ENCODE peak calls at places on chromosome 21, in seven cellular contexts. B is lower lobe of right lung, Q is mesendoderm, K is Panc1, D is ovary, X is fibroblast of lung, I is heart left ventricle. V is an unnamed sample.

GRCh38 chr21:33152228-33153130 is 77.3 kb upstream of the IFNAR2 start:
- DNase-seq in B (no peak), Q (no peak), K (no peak), D (no peak), X (no peak), I (no peak), V (no peak)

GRCh38 chr21:32457360-32457840 is 44.9 kb downstream of the EVA1C start:
- DNase-seq in B (peak; percentile 63), Q (no peak), K (no peak), D (peak; percentile 62), X (no peak), I (peak; percentile 71), V (no peak)

GRCh38 chr21:40143822-40144525 is 276.7 kb downstream of the PCP4 start:
- DNase-seq in B (no peak), Q (peak; percentile 52), K (peak; percentile 8), D (no peak), X (peak; percentile 26), I (no peak), V (no peak)

GRCh38 chr21:16873581-16873980 is 639.3 kb upstream of the CXADR start:
- DNase-seq in B (no peak), Q (no peak), K (no peak), D (no peak), X (no peak), I (no peak), V (no peak)

GRCh38 chr21:16532841-16533240 is 803.1 kb downstream of the USP25 start:
- DNase-seq in B (no peak), Q (no peak), K (no peak), D (no peak), X (peak; percentile 62), I (no peak), V (no peak)

GRCh38 chr21:37045139-37045538 is 27.7 kb downstream of the PIGP start:
- DNase-seq in B (no peak), Q (no peak), K (no peak), D (no peak), X (no peak), I (no peak), V (peak; percentile 37)

GRCh38 chr21:37626320-37626719 is 259.7 kb downstream of the DYRK1A start:
- DNase-seq in B (no peak), Q (no peak), K (no peak), D (no peak), X (no peak), I (no peak), V (no peak)

GRCh38 chr21:37551406-37552355 is 185.1 kb downstream of the DYRK1A start:
- DNase-seq in B (peak; percentile 60), Q (no peak), K (no peak), D (peak; percentile 37), X (peak; percentile 18), I (no peak), V (no peak)

GRCh38 chr21:46421191-46421750 is 37.4 kb upstream of the DIP2A start:
- DNase-seq in B (peak; percentile 33), Q (no peak), K (no peak), D (no peak), X (no peak), I (peak; percentile 30), V (no peak)

GRCh38 chr21:46414965-46415275 is 43.8 kb upstream of the DIP2A start:
- DNase-seq in B (peak; percentile 21), Q (no peak), K (no peak), D (no peak), X (no peak), I (peak; percentile 40), V (no peak)

GRCh38 chr21:46420241-46421190 is 38.2 kb upstream of the DIP2A start:
- DNase-seq in B (peak; percentile 34), Q (no peak), K (no peak), D (no peak), X (no peak), I (peak; percentile 49), V (no peak)

GRCh38 chr21:46416551-46416950 is 42.1 kb upstream of the DIP2A start:
- DNase-seq in B (no peak), Q (no peak), K (no peak), D (no peak), X (no peak), I (peak; percentile 58), V (no peak)

GRCh38 chr21:46418265-46418946 is 40.3 kb upstream of the DIP2A start:
- DNase-seq in B (peak; percentile 33), Q (no peak), K (no peak), D (no peak), X (no peak), I (peak; percentile 17), V (no peak)
- H3K36me3 ChIP-seq in B (peaks cover 74% of the 10 kb centered on the region), Q (peaks cover 11% of the 10 kb centered on the region), K (no peaks in the 10 kb centered on the region), D (no peaks in the 10 kb centered on the region), X (peaks cover 12% of the 10 kb centered on the region), I (no peaks in the 10 kb centered on the region), V (peaks cover 24% of the 10 kb centered on the region)

DNA sequence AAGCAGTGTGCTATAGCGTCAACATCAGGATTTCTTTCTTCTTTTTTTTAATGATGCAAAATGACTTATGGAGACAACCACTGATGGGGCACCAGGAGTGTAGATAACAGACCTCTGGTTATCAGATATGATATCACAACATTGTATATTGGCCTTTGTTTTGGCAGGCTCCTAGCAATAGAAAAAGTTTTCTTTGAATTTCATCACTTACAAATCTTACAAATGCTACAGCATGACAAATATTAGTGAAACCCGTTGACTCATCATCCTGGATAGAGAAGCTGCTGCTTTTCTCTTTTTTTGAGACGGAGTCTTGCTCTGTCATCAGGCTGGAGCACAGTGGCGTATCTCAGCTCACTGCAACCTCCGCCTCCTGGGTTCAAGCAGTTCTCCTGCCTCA is 92.9 kb downstream of the LTN1 start:
- DNase-seq in B (no peak), Q (no peak), K (no peak), D (no peak), X (peak; percentile 12), I (no peak), V (no peak)
- H3K4me3 ChIP-seq in B (no peak overlapping the region), Q (no peak overlapping the region), K (no peak overlapping the region), D (no peak overlapping the region), X (no peak overlapping the region), I (no peak overlapping the region), V (no peak overlapping the region)

DNA sequence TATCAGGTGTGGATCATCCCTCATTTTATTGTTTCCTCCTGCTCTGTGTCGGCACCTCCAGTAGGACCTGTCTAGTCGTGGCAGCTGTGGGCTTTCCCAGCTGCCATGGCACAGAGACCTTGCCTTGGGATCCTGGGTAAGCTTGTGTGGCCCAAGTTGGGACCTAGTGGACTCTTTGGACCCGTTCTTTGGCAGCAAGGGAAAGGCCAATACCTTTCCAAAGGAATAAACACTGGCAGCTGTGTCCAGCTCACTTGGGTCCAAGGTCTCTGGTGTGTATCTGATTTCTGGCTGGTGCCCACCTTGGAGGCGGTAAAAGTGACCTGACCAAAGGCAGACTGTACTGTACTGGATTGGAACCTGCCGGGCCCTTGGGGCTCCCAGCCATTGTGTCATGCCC is 21.8 kb downstream of the DIP2A start:
- DNase-seq in B (no peak), Q (no peak), K (no peak), D (no peak), X (no peak), I (no peak), V (no peak)
- H3K36me3 ChIP-seq in B (peaks cover 8% of the 10 kb centered on the region), Q (no peaks in the 10 kb centered on the region), K (no peaks in the 10 kb centered on the region), D (no peaks in the 10 kb centered on the region), X (no peaks in the 10 kb centered on the region), I (no peaks in the 10 kb centered on the region), V (peaks cover 26% of the 10 kb centered on the region)

GRCh38 chr21:28439852-28440251 is 552.8 kb downstream of the LTN1 start:
- DNase-seq in B (no peak), Q (no peak), K (no peak), D (no peak), X (no peak), I (no peak), V (no peak)
- H3K4me3 ChIP-seq in B (no peak overlapping the region), Q (no peak overlapping the region), K (no peak overlapping the region), D (no peak overlapping the region), X (no peak overlapping the region), I (no peak overlapping the region), V (no peak overlapping the region)

DNA sequence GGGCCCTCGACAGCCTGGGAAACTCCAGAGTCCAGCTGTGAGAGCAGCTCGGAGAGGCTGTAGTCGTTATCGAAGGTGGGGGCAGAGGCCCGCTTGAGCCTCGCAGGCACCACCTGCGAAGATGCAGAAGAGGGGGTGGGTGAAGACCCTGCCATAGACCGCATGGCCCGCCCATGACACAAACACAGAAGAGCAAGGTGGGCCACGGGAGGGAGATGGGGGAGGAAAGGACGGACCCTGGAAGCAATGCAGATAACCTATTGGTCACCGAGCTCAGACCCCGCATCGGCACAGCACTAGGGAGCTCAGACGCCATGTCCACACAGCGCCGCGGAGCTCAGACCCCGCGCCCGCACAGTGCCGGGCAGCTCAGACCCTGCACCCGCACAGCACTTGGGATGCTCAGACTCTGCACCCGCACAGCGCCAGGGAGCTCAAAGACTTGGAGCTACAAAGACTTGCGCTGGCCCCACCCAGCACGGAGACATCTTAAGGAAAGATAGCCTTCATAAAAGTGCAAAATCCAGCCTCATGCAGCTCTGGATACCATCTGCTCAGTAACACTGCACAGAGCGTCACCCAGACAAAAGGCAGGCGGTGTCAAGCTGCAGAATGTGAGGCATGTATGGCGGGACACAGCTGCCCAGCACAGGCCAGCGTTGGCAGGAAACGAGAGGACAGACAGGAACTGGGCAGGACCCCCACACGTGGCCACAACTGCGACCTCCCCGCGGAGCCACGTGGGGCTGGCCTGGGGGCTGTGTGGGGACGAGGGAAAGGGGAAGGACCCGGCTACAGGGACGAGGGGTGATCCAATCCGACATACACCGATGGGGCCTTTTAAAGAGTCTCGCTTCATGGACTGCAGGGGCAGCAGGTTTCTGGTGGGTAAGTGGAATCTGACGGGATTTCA is 22.6 kb downstream of the RIPK4 start:
- DNase-seq in B (no peak), Q (no peak), K (no peak), D (no peak), X (no peak), I (no peak), V (no peak)
- H3K36me3 ChIP-seq in B (peaks cover 41% of the 10 kb centered on the region), Q (peaks cover 6% of the 10 kb centered on the region), K (peaks cover 31% of the 10 kb centered on the region), D (no peaks in the 10 kb centered on the region), X (no peaks in the 10 kb centered on the region), I (no peaks in the 10 kb centered on the region), V (no peaks in the 10 kb centered on the region)

DNA sequence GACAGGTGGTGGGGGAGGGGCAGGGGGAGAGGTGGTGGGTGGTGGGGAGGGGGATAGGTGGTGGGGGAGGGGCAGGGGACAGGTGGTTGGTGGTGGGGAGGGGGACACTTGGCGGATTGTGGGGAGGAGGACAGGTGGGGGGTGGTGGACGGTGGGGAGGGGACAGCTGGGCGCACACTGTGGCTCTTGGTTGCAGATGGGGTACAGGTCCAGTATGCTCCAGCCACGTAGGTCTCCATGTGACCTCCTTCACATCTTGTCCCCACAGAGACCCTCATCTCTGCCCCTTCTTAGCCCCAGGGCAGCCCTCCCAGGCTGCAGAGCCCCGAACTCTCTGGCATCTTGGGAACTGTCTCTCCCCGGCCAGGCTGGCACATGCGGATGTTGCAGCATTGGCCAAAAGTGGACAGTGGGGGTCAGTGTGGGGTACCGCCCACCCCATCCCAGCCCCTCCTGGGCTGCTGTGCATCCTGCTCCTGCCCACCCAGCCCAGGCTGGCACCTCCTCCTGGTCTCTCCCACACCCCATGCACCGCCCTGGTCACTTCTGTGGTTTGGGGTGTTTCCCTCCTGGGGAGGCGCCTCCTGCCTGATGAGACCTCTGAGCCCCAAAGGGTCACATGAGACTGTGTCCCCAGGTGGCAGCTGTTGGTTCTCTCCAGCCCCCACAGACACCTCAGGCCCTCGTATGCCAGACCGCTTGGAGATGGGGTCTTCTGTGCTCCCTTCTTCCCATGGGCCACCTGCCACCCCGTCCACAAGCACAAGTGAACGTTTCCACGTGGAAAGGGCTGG is 7.6 kb upstream of the SLC19A1 start:
- DNase-seq in B (peak; percentile 60), Q (no peak), K (no peak), D (no peak), X (no peak), I (peak; percentile 67), V (no peak)
- H3K4me3 ChIP-seq in B (no peak overlapping the region), Q (no peak overlapping the region), K (no peak overlapping the region), D (no peak overlapping the region), X (no peak overlapping the region), I (no peak overlapping the region), V (peak overlapping the region; percentile 38)